ENCODE peak calls at places on chromosomes 4 and X, in four cellular contexts. K, D, L and G are unnamed samples. For H3K4me1, the result is how much of the 10 kb centered on the place peaks cover.

GRCh38 chr4:121726642-121727268 is 30.0 kb upstream of the ANXA5 start:
- DNase-seq in K (peak), D (no peak), L (peak), G (peak)

GRCh38 chr4:83109480-83110221 is 4.9 kb downstream of the PLAC8 start:
- DNase-seq in K (no peak), D (no peak), L (no peak), G (no peak)

GRCh38 chrX:127726227-127726626 is 326.0 kb downstream of the ACTRT1 start:
- DNase-seq in K (no peak), D (no peak), L (no peak), G (no peak)

GRCh38 chrX:17987783-17988182 is 126.7 kb upstream of the RAI2 start:
- DNase-seq in K (no peak), D (no peak), L (no peak), G (no peak)

GRCh38 chr4:115113382-115114106 is at the start of gene NDST4:
- DNase-seq in K (no peak), D (no peak), L (no peak), G (no peak)

GRCh38 chrX:13167444-13168207 is 123.2 kb upstream of the FAM9C start:
- DNase-seq in K (no peak), D (no peak), L (no peak), G (no peak)

GRCh38 chrX:2723316-2723879 is 28.4 kb upstream of the XG start:
- DNase-seq in K (no peak), D (no peak), L (no peak), G (no peak)

GRCh38 chr4:123444298-123444731 is 47.7 kb downstream of the SPRY1 start:
- DNase-seq in K (peak), D (peak), L (peak), G (peak)

GRCh38 chrX:13747836-13748235 is 13.3 kb downstream of the OFD1 start:
- DNase-seq in K (no peak), D (no peak), L (peak), G (no peak)

GRCh38 chrX:641671-642435 is 11.3 kb downstream of the SHOX start:
- DNase-seq in K (no peak), D (no peak), L (no peak), G (no peak)

GRCh38 chr4:15469402-15470148 is at the start of gene CC2D2A:
- DNase-seq in K (no peak), D (no peak), L (no peak), G (peak)

GRCh38 chrX:17692709-17693346 is 44.5 kb upstream of the SCML1 start:
- DNase-seq in K (no peak), D (no peak), L (no peak), G (peak)

GRCh38 chr4:133147922-133148689 is 988 bp upstream of the PCDH10 start:
- DNase-seq in K (no peak), D (no peak), L (no peak), G (no peak)

GRCh38 chr4:27397886-27398285 is 537.2 kb downstream of the STIM2 start:
- DNase-seq in K (no peak), D (no peak), L (no peak), G (no peak)

GRCh38 chrX:129791961-129792570 is 12.3 kb downstream of the SASH3 start:
- DNase-seq in K (no peak), D (no peak), L (no peak), G (no peak)

GRCh38 chrX:57918750-57919436 is 8.6 kb upstream of the ZXDA start:
- DNase-seq in K (no peak), D (no peak), L (peak), G (no peak)

GRCh38 chr4:155426953-155427352 is 50.2 kb upstream of the MAP9 start:
- DNase-seq in K (no peak), D (peak), L (no peak), G (peak)

GRCh38 chrX:104112326-104112951 is at the start of gene ZCCHC18:
- DNase-seq in K (no peak), D (no peak), L (peak), G (peak)

GRCh38 chrX:51852096-51852495 is 41.3 kb upstream of the MAGED1 start:
- DNase-seq in K (no peak), D (no peak), L (no peak), G (no peak)

GRCh38 chrX:64394059-64394873 is 986 bp downstream of the MTMR8 start:
- DNase-seq in K (no peak), D (no peak), L (no peak), G (no peak)

GRCh38 chr4:3436798-3437581 is 4.8 kb upstream of the HGFAC start:
- DNase-seq in K (peak), D (no peak), L (no peak), G (no peak)

GRCh38 chrX:32408389-32408788 is 803.0 kb downstream of the DMD start:
- DNase-seq in K (no peak), D (no peak), L (no peak), G (peak)

GRCh38 chr4:182140547-182140946 is 102.7 kb upstream of the TENM3 start:
- DNase-seq in K (no peak), D (no peak), L (no peak), G (no peak)

GRCh38 chr4:145299380-145300076 is 119.1 kb upstream of the OTUD4 start:
- DNase-seq in K (peak), D (no peak), L (peak), G (no peak)
- TF ChIP-seq SUZ12 in K (no peak), D (no peak), L (no peak), G (no peak)

DNA sequence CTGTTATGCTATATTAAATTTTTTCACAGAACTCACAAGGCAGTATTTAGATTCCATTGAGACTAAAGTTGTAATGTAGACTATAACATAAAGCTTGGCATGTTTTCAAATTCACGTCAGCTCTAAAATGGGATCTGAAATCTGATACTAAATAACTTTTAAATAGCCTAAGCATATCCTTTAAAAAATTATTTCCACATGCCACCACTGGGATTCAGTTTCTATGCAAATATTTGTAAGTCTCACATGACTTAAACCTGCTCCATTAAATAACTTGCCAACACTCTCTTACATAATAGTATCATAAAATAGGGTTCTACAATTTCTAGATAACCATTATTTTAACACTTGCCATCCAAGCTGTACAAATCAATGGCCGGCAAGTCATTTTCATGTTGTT is 32.4 kb downstream of the KLHL8 start:
- DNase-seq in K (no peak), D (no peak), L (no peak), G (no peak)
- H3K4me3 ChIP-seq in K (no peak), D (no peak), L (no peak), G (no peak)

GRCh38 chr4:10181745-10182445 is 65.3 kb upstream of the WDR1 start:
- DNase-seq in K (no peak), D (no peak), L (no peak), G (no peak)

GRCh38 chr4:10182446-10183424 is 66.1 kb upstream of the WDR1 start:
- DNase-seq in K (no peak), D (no peak), L (no peak), G (no peak)

GRCh38 chr4:10184501-10184938 is 67.9 kb upstream of the WDR1 start:
- DNase-seq in K (no peak), D (no peak), L (no peak), G (no peak)

GRCh38 chr4:10184051-10184450 is 67.5 kb upstream of the WDR1 start:
- DNase-seq in K (no peak), D (no peak), L (no peak), G (no peak)

GRCh38 chr4:10183462-10183861 is 66.9 kb upstream of the WDR1 start:
- DNase-seq in K (no peak), D (no peak), L (no peak), G (no peak)
- H3K4me1 ChIP-seq in K (under half), D (under half), L (under half), G (under half)

GRCh38 chr4:7918981-7919380 is 20.7 kb downstream of the AFAP1 start:
- DNase-seq in K (no peak), D (no peak), L (no peak), G (no peak)

GRCh38 chr4:7917669-7918068 is 22.0 kb downstream of the AFAP1 start:
- DNase-seq in K (no peak), D (no peak), L (no peak), G (no peak)

GRCh38 chr4:7912826-7913225 is 26.8 kb downstream of the AFAP1 start:
- DNase-seq in K (no peak), D (no peak), L (no peak), G (no peak)

GRCh38 chr4:7911044-7911578 is 28.6 kb downstream of the AFAP1 start:
- DNase-seq in K (no peak), D (peak), L (no peak), G (peak)

DNA sequence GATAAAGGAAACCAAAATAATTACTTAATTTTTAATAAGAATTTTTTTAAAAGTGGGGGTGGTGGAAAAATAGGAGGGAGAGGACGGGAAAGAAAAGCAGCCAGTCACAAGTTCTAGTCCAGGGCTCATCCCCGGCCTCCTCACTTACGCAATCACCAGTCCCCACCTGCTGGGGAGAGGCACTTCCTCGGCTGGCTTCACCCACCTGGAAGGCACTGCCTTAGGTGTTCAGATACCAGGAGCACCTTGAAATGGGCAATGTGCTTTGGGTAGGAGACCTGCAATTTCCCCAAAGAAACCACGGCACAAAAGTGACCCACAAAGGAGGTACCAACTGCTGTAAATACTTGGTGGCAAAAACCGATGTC is 23.8 kb downstream of the AFAP1 start:
- DNase-seq in K (no peak), D (no peak), L (no peak), G (no peak)
- TF ChIP-seq SUZ12 in K (no peak), D (no peak), L (no peak), G (no peak)

DNA sequence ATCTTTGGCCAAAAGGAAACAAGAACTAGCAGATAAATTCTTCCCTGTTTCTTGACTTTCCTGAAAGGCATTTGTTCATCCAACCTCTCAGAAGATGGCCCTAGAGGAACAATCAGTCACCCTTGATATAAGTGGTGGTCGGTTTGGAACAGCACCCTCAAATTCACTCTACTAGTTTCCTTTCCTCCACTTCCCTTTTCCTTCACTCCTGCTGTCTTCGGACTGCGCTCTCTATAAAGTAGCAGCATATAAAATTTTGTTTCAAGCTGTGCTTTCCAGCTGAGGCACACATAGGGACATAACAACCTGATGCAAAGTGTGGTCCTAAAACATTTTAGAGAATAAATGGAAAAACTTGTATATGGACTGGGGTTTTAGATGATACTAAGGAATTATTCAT is 29.0 kb upstream of the MOB1B start:
- DNase-seq in K (no peak), D (no peak), L (no peak), G (no peak)
- H3K4me3 ChIP-seq in K (no peak), D (no peak), L (no peak), G (no peak)

DNA sequence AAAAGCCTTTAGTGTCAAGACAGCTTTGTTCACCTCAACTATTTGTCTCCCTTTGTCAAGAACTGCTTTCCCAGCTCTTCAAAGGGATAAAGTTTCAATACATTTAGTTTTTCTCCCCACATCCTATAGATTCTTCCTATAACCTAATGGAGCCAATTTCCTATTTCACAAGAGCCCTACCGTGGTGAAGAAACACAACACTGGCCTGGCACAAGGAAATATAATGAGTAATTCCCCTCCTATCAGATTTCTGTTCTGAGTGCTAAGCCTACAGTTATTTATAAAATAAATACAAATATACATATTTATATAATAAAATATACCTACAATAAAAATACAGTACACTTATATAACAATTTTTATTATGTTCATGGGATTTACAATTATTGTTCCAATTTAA is 89.9 kb downstream of the SHISA3 start:
- DNase-seq in K (no peak), D (no peak), L (no peak), G (no peak)
- H3K4me1 ChIP-seq in K (under half), D (under half), L (under half), G (under half)

GRCh38 chrX:144918936-144919335 is 328.4 kb upstream of the SPANXN1 start:
- DNase-seq in K (no peak), D (no peak), L (no peak), G (no peak)

DNA sequence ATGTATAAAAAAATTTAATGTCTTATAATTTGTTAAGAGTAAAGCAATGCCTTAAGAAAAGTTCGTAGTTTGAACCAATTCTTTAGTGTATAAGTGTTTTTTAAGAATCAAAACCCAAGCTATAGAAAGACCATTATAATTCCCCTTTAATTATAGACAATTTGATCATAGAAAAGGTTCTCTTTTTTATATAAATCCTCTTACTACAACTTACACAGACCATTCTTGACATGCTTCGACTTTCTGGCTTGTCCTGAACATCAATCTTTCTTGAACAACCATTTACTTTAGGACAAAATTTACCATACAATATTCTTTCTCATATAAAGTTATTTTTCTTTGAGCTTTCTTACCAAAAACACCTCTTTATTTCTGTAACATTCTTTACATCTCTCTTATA is 330.5 kb upstream of the SPANXN1 start:
- DNase-seq in K (no peak), D (no peak), L (no peak), G (no peak)
- TF ChIP-seq SUZ12 in K (no peak), D (no peak), L (no peak), G (no peak)

GRCh38 chr4:10094841-10095240 is 21.8 kb downstream of the WDR1 start:
- DNase-seq in K (no peak), D (no peak), L (no peak), G (no peak)

GRCh38 chr4:10093801-10094552 is 22.6 kb downstream of the WDR1 start:
- DNase-seq in K (no peak), D (no peak), L (no peak), G (no peak)

GRCh38 chr4:10091531-10092181 is 24.9 kb downstream of the WDR1 start:
- DNase-seq in K (no peak), D (no peak), L (no peak), G (no peak)

GRCh38 chr4:10092481-10093272 is 23.9 kb downstream of the WDR1 start:
- DNase-seq in K (no peak), D (no peak), L (no peak), G (no peak)

DNA sequence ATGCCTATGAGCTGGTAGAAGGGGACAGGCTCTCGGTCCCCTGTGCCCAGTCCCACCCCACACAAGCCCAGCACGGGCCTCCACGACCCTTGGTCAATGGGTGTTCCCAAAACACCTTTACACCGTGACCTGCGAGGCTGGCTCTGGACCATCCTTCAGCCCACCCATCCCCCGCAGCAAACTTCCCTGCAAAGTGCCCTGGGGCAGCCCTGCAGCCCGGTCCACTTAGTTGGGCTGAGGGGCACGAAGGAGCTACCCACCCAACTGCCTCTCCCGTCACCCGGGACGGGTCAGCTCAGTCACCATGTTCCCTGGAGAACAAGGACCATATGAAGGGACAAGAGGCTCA is 23.4 kb downstream of the WDR1 start:
- DNase-seq in K (no peak), D (no peak), L (no peak), G (no peak)
- H3K4me3 ChIP-seq in K (no peak), D (no peak), L (no peak), G (no peak)

DNA sequence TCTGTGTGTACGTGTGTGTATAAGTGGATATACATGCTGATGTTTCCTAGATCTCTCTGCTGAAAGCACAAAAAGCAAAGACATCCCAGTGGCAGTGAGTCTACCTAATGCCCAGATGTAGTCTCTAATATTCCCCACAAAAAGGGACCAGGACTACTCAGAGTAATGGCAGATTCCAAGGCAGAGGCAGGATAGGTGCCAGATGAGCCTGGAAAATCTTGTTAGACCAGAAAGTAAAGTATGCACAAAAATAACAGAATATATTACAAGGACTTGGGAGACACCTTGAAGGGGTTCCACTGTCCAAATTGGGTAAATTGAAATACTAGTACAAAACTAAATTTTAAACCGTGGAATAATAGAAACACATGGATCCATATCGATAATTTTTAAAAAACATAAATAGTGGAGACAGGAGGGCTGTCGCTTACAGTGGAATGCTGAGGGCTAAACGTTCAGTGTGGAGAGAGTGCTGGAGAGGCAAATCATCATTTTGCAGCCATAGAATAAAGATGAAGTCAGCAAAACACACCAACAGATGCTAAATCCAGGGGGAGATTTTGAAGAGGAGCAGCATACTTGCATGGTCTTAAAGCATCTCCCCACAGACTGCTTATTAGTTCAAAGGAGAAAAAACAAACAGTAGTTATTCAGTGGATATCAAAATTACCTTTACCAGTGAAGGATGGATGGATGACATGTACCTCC is 123.4 kb upstream of the TSPAN5 start:
- DNase-seq in K (no peak), D (no peak), L (no peak), G (no peak)
- H3K4me1 ChIP-seq in K (under half), D (under half), L (under half), G (under half)